ENCODE peak calls at places on chromosome 18, in eight cellular contexts. O, W, Q, P, Z, M, X and J are unnamed samples. For H3K4me1 and H3K9me3, the result is how much of the 10 kb centered on the place peaks cover.

GRCh38 chr18:38256366-38256765 is 690.8 kb upstream of the CELF4 start:
- DNase-seq in O (no peak), W (no peak), Q (no peak), P (no peak), Z (no peak), M (no peak), X (no peak), J (no peak)

GRCh38 chr18:3008546-3008945 is 4.4 kb downstream of the LPIN2 start:
- DNase-seq in O (no peak), W (no peak), Q (no peak), P (no peak), Z (no peak), M (no peak), X (no peak), J (no peak)

GRCh38 chr18:53864758-53865157 is 359.7 kb downstream of the MBD2 start:
- DNase-seq in O (no peak), W (no peak), Q (no peak), P (no peak), Z (no peak), M (no peak), X (no peak), J (no peak)

GRCh38 chr18:6795307-6795706 is 65.8 kb downstream of the ARHGAP28 start:
- DNase-seq in O (no peak), W (no peak), Q (no peak), P (no peak), Z (no peak), M (no peak), X (peak), J (no peak)

GRCh38 chr18:39571511-39571910 is 2005.9 kb upstream of the CELF4 start:
- DNase-seq in O (no peak), W (no peak), Q (no peak), P (no peak), Z (no peak), M (no peak), X (no peak), J (no peak)

GRCh38 chr18:23283933-23284430 is 148.7 kb downstream of the CABLES1 start:
- DNase-seq in O (no peak), W (no peak), Q (no peak), P (no peak), Z (no peak), M (no peak), X (no peak), J (no peak)

GRCh38 chr18:62018034-62018760 is 125.4 kb upstream of the RNF152 start:
- DNase-seq in O (no peak), W (peak), Q (peak), P (peak), Z (peak), M (peak), X (peak), J (peak)

GRCh38 chr18:3508576-3509559 is 58.9 kb downstream of the TGIF1 start:
- DNase-seq in O (no peak), W (no peak), Q (peak), P (no peak), Z (no peak), M (no peak), X (no peak), J (no peak)

GRCh38 chr18:27861539-27861938 is 315.4 kb downstream of the CDH2 start:
- DNase-seq in O (no peak), W (peak), Q (no peak), P (no peak), Z (no peak), M (no peak), X (no peak), J (no peak)

GRCh38 chr18:13543811-13544732 is 182.3 kb downstream of the FAM210A start:
- DNase-seq in O (no peak), W (peak), Q (no peak), P (no peak), Z (no peak), M (peak), X (no peak), J (no peak)

GRCh38 chr18:2908946-2909335 is 62.1 kb downstream of the EMILIN2 start:
- DNase-seq in O (no peak), W (no peak), Q (no peak), P (no peak), Z (no peak), M (no peak), X (no peak), J (peak)

GRCh38 chr18:62590799-62591640 is 68.2 kb downstream of the ZCCHC2 start:
- DNase-seq in O (no peak), W (peak), Q (no peak), P (no peak), Z (no peak), M (no peak), X (no peak), J (no peak)

GRCh38 chr18:9782073-9782857 is 74.2 kb downstream of the RAB31 start:
- DNase-seq in O (no peak), W (peak), Q (no peak), P (no peak), Z (no peak), M (no peak), X (no peak), J (no peak)

GRCh38 chr18:61554946-61555361 is 221.7 kb downstream of the CDH20 start:
- DNase-seq in O (no peak), W (no peak), Q (no peak), P (no peak), Z (no peak), M (no peak), X (no peak), J (no peak)

GRCh38 chr18:22434973-22435608 is 17.4 kb upstream of the CTAGE1 start:
- DNase-seq in O (no peak), W (no peak), Q (no peak), P (no peak), Z (no peak), M (no peak), X (no peak), J (no peak)

GRCh38 chr18:75304678-75305557 is 94.3 kb downstream of the TSHZ1 start:
- DNase-seq in O (no peak), W (peak), Q (no peak), P (peak), Z (no peak), M (no peak), X (no peak), J (no peak)

GRCh38 chr18:76709659-76710645 is 112.4 kb upstream of the ZNF236 start:
- DNase-seq in O (peak), W (peak), Q (peak), P (peak), Z (peak), M (peak), X (peak), J (peak)
- H3K4me3 ChIP-seq in O (no peak), W (no peak), Q (no peak), P (no peak), Z (peak), M (no peak), X (no peak), J (no peak)

GRCh38 chr18:58674863-58675472 is 3.7 kb downstream of the MALT1 start:
- DNase-seq in O (no peak), W (no peak), Q (no peak), P (no peak), Z (no peak), M (no peak), X (no peak), J (no peak)

GRCh38 chr18:58671941-58672565 is 788 bp downstream of the MALT1 start:
- DNase-seq in O (no peak), W (peak), Q (no peak), P (no peak), Z (peak), M (peak), X (no peak), J (no peak)

GRCh38 chr18:58676270-58676669 is 5.0 kb downstream of the MALT1 start:
- DNase-seq in O (no peak), W (no peak), Q (no peak), P (no peak), Z (no peak), M (no peak), X (no peak), J (no peak)

GRCh38 chr18:58671122-58671940 is at the start of gene MALT1:
- DNase-seq in O (peak), W (peak), Q (peak), P (peak), Z (peak), M (peak), X (peak), J (peak)

DNA sequence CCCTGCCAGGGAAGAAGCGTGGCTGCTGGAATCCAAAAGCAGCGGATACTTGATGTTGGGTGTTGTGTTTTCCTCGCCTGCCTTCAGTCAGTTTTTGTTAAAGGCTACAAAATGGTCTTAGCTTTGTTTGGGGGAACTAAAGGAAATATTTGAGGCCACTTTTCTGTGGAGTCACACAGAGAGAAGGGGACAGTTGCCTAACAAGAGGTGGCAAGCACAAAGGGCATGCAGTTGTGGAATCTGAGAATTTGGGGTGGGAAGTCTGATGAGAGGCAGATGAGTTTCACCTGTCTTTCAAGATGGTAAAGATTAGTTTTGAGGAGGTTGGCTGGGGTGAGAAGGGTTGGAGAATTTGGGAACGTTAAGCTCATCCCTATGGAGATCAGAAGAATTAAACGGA is 2.9 kb downstream of the MALT1 start:
- DNase-seq in O (no peak), W (no peak), Q (no peak), P (no peak), Z (no peak), M (no peak), X (no peak), J (no peak)
- H3K4me1 ChIP-seq in O (under half), W (under half), Q (under half), P (under half), Z (half or more), M (under half), X (under half), J (under half)

GRCh38 chr18:78934551-78935225 is 44.9 kb upstream of the SALL3 start:
- DNase-seq in O (no peak), W (no peak), Q (no peak), P (no peak), Z (no peak), M (no peak), X (no peak), J (no peak)
- H3K9me3 ChIP-seq in O (under half), W (under half), Q (under half), P (under half), Z (under half), M (under half), X (under half), J (under half)

GRCh38 chr18:36374262-36374661 is 76.7 kb downstream of the FHOD3 start:
- DNase-seq in O (no peak), W (peak), Q (no peak), P (no peak), Z (no peak), M (no peak), X (no peak), J (no peak)
- H3K4me3 ChIP-seq in O (no peak), W (no peak), Q (no peak), P (no peak), Z (no peak), M (no peak), X (no peak), J (no peak)

DNA sequence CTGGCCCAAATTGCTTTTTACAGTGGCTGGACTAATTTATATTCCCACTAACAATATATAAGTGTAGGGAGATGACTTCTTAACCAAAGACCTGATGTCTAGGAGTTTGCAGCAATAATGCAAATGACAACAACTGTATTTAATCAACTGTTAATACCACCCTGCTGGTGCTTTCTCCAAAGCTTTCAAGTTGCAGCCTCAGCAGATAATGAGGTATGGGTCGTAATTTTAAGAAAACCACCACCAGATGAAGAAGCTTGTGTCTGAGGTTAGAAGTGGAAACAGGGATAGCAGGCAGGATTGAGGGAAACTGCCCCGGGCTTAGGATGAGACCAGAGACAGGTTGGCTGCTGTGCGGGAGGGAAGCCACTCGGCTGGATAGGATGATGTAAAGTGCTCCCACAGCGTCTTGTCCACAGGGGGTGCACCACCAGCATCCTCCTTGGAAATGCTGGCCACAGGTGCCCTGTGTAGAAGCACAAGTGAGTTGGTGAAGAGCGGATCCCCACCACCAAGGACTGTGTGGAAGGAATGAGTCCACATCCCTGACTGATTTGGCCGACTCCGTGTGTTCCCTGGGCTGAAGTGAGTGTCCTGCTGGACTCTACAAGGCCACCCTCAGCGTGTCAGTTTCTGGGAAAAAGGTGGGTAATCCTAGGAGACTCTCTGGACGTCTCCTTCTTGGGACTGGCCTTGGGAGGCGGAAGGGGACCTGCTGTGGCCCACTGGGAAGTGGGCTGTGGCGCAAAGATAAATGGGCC is 76.1 kb upstream of the SMAD2 start:
- DNase-seq in O (no peak), W (peak), Q (no peak), P (no peak), Z (no peak), M (no peak), X (no peak), J (no peak)
- H3K4me1 ChIP-seq in O (under half), W (under half), Q (under half), P (under half), Z (under half), M (under half), X (under half), J (under half)

GRCh38 chr18:14907420-14907819 is 159.4 kb downstream of the ANKRD30B start:
- DNase-seq in O (no peak), W (no peak), Q (no peak), P (no peak), Z (no peak), M (no peak), X (no peak), J (no peak)
- H3K9me3 ChIP-seq in O (under half), W (under half), Q (under half), P (under half), Z (under half), M (under half), X (under half), J (under half)